ENCODE peak calls at places on chromosomes 1 and 21, in seven cellular contexts. V, H, L, G, Q, C and F are unnamed samples.

GRCh38 chr1:95017775-95018174 is 55.0 kb downstream of the ALG14 start:
- DNase-seq in V (no peak), H (no peak), L (no peak), G (no peak), Q (no peak), C (no peak), F (no peak)

GRCh38 chr1:156927215-156928042 is 7.0 kb downstream of the LRRC71 start:
- DNase-seq in V (peak), H (peak), L (peak), G (no peak), Q (peak), C (peak), F (no peak)

GRCh38 chr1:112358798-112359408 is 37.1 kb upstream of the CTTNBP2NL start:
- DNase-seq in V (peak), H (peak), L (peak), G (no peak), Q (no peak), C (peak), F (no peak)

GRCh38 chr1:150280138-150280707 is 2.1 kb upstream of the CIART start:
- DNase-seq in V (peak), H (no peak), L (peak), G (no peak), Q (no peak), C (peak), F (no peak)

GRCh38 chr21:38492002-38492401 is 6.3 kb downstream of the ERG start:
- DNase-seq in V (no peak), H (no peak), L (no peak), G (no peak), Q (no peak), C (no peak), F (no peak)

GRCh38 chr1:229161740-229162139 is 109.2 kb upstream of the RAB4A start:
- DNase-seq in V (no peak), H (no peak), L (no peak), G (no peak), Q (no peak), C (no peak), F (no peak)

GRCh38 chr1:10790155-10790707 is 6.2 kb downstream of the CASZ1 start:
- DNase-seq in V (no peak), H (no peak), L (no peak), G (no peak), Q (no peak), C (no peak), F (no peak)

GRCh38 chr1:180425956-180426355 is 76.4 kb downstream of the ACBD6 start:
- DNase-seq in V (no peak), H (no peak), L (no peak), G (no peak), Q (no peak), C (no peak), F (no peak)

GRCh38 chr21:44726803-44727202 is 15.4 kb upstream of the TSPEAR start:
- DNase-seq in V (no peak), H (peak), L (no peak), G (no peak), Q (no peak), C (no peak), F (no peak)

GRCh38 chr1:29577512-29577911 is 341.2 kb downstream of the PTPRU start:
- DNase-seq in V (no peak), H (no peak), L (peak), G (no peak), Q (no peak), C (no peak), F (no peak)

GRCh38 chr1:206556047-206556747 is 48.9 kb downstream of the RASSF5 start:
- DNase-seq in V (no peak), H (no peak), L (no peak), G (no peak), Q (no peak), C (no peak), F (no peak)

GRCh38 chr1:206559661-206559995 is 52.3 kb downstream of the RASSF5 start:
- DNase-seq in V (no peak), H (no peak), L (no peak), G (no peak), Q (no peak), C (no peak), F (no peak)

GRCh38 chr1:206558794-206559660 is 51.7 kb downstream of the RASSF5 start:
- DNase-seq in V (no peak), H (no peak), L (no peak), G (no peak), Q (no peak), C (no peak), F (no peak)

GRCh38 chr1:206556748-206557635 is 49.7 kb downstream of the RASSF5 start:
- DNase-seq in V (peak), H (peak), L (peak), G (no peak), Q (no peak), C (peak), F (no peak)

GRCh38 chr1:206557636-206558473 is 50.5 kb downstream of the RASSF5 start:
- DNase-seq in V (no peak), H (no peak), L (no peak), G (no peak), Q (no peak), C (peak), F (no peak)
- TF ChIP-seq POLR2AphosphoS5 in V (no peak), H (no peak), L (no peak), G (no peak), Q (no peak), C (no peak), F (no peak)

GRCh38 chr1:201258763-201259230 is 24.5 kb upstream of the PKP1 start:
- DNase-seq in V (no peak), H (no peak), L (no peak), G (no peak), Q (no peak), C (no peak), F (peak)
- TF ChIP-seq CTCF in V (no peak), H (no peak), L (no peak), G (no peak), Q (no peak), C (no peak), F (no peak)

GRCh38 chr1:3311711-3312110 is 142.8 kb upstream of the ARHGEF16 start:
- DNase-seq in V (no peak), H (no peak), L (no peak), G (no peak), Q (no peak), C (no peak), F (no peak)

GRCh38 chr1:3313579-3313955 is 140.9 kb upstream of the ARHGEF16 start:
- DNase-seq in V (peak), H (peak), L (no peak), G (no peak), Q (no peak), C (peak), F (peak)

GRCh38 chr1:3312310-3312734 is 142.1 kb upstream of the ARHGEF16 start:
- DNase-seq in V (no peak), H (no peak), L (no peak), G (no peak), Q (no peak), C (no peak), F (no peak)

GRCh38 chr1:3314561-3315271 is 139.7 kb upstream of the ARHGEF16 start:
- DNase-seq in V (no peak), H (no peak), L (no peak), G (no peak), Q (no peak), C (no peak), F (no peak)

DNA sequence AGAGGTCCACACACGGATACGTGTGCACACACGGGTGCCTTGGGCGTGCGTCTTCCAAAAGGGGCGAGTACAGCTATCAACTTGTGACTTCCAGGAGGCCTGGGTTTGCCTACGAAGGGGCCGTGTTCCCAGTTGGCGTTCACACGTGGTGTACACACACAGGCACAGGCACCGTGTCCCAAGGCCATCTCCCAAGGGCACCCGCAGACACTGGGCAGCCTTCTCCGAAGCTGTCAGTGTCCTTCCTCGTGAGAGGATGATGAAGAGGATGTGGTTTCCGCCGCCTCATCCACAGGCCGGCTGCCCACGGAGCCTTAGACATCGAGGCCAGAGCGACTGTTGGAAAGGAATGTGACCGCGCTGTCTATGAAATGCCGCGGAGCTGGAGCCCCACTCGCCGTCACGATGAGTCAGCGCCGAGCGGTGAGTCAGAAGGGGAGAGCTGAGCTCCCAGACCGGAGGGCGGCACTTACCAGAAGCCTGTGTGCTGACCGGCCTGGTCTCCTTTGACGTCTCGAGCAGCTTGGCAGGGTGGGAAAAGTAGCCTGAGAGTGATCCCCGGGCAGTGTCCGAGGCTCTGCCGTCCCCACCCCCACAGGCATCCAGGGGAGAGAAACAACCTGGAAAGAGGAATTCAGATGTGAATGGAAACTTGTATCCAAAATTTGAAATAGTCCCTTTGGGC is 141.4 kb upstream of the ARHGEF16 start:
- DNase-seq in V (peak), H (peak), L (peak), G (no peak), Q (peak), C (peak), F (peak)
- TF ChIP-seq POLR2AphosphoS5 in V (peak), H (peak), L (no peak), G (no peak), Q (peak), C (peak), F (peak)

GRCh38 chr1:240946926-240947325 is 335.0 kb upstream of the GREM2 start:
- DNase-seq in V (peak), H (no peak), L (peak), G (no peak), Q (no peak), C (no peak), F (no peak)
- TF ChIP-seq CTCF in V (peak), H (peak), L (peak), G (peak), Q (peak), C (peak), F (no peak)

DNA sequence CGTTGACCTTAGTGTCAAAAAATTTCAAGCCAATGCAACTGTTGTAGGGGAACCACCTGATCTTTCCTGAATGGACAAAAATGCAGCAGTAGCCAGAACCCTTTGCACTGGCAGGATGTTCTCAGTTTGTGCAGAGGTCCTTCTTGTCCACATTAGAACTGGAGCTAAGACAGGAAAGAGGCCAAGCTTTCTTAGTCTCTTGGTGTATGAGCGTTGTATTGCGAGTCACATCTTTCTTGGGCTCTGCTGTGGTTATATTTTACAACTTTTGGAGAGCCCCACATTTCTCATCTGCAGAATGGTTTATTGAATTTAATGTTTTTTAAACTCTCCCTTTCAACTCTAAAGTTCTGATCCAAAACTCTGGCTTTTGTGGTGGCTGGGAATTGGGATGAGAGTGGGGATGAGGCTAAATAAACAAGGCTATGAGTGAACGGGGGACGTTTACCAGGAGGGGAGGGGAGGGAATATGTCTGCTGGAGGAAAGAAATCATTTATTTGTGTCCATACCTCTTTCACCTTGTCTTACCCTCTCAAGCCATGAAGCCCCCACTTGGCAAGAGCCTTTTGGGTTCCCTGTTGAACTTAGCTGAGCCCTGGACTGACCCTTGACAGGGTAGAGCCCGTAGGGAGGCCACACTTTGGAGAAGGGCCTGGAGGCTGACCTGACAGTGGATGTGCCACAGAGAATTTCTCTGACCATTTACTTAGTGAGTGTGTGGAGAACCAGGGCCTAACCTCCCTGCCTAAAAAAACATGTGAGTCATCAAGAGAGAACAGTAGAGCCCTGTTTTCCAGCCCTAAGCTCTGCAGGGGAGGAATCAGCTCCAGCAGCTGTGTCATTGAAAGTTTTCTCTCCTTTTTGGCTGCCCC is 598 bp downstream of the CHI3L2 start:
- DNase-seq in V (no peak), H (no peak), L (no peak), G (no peak), Q (peak), C (peak), F (no peak)
- TF ChIP-seq POLR2AphosphoS5 in V (no peak), H (no peak), L (no peak), G (no peak), Q (peak), C (no peak), F (no peak)